ENCODE peak calls at places on chromosomes 16 and 17, in nine cellular contexts. N is DMS 273 treated with DMSO at 0.1 percent for 48 hours; H is HuH-7; M is activated CD4-positive, alpha-beta T cell treated with anti-CD3 and anti-CD28 coated beads, Interleukin-2, amount 50 U/mL, for 1 hour; P is stomach; R is pons; J is mesothelial cell of epicardium; A is lower lobe of right lung; I is SW480. S is an unnamed sample.
A peak's percentile ranks its signal among the peaks of the same experiment; 100 is the strongest.

GRCh38 chr16:50006954-50007353 is 18.1 kb upstream of the CNEP1R1 start:
- DNase-seq in N (no peak), H (no peak), M (no peak), P (no peak), R (no peak), J (no peak), A (no peak), I (no peak), S (no peak)

GRCh38 chr16:48013476-48013875 is 142.3 kb downstream of the ABCC12 start:
- DNase-seq in N (peak; percentile 93), H (no peak), M (no peak), P (no peak), R (no peak), J (no peak), A (no peak), I (no peak), S (peak; percentile 67)

GRCh38 chr16:66441586-66442375 is 14.7 kb downstream of the BEAN1 start:
- DNase-seq in N (no peak), H (no peak), M (no peak), P (no peak), R (no peak), J (no peak), A (no peak), I (no peak), S (no peak)

GRCh38 chr16:68283840-68284595 is 19.7 kb downstream of the SLC7A6 start:
- DNase-seq in N (no peak), H (no peak), M (no peak), P (no peak), R (no peak), J (no peak), A (no peak), I (no peak), S (no peak)

GRCh38 chr17:76872221-76872873 is 4.1 kb downstream of the MGAT5B start:
- DNase-seq in N (no peak), H (no peak), M (no peak), P (no peak), R (no peak), J (no peak), A (no peak), I (peak; percentile 46), S (no peak)

GRCh38 chr16:85720319-85720637 is 30.6 kb downstream of the C16orf74 start:
- DNase-seq in N (no peak), H (no peak), M (no peak), P (peak; percentile 47), R (no peak), J (no peak), A (no peak), I (peak; percentile 76), S (no peak)

GRCh38 chr16:23182675-23183485 is at the start of gene SCNN1G:
- DNase-seq in N (no peak), H (no peak), M (no peak), P (peak; percentile 31), R (no peak), J (no peak), A (peak; percentile 74), I (no peak), S (peak; percentile 21)

GRCh38 chr16:46911038-46911437 is 26.9 kb downstream of the GPT2 start:
- DNase-seq in N (no peak), H (no peak), M (no peak), P (no peak), R (peak; percentile 96), J (no peak), A (no peak), I (no peak), S (no peak)

GRCh38 chr17:38442548-38442947 is 14.3 kb downstream of the ARHGAP23 start:
- DNase-seq in N (no peak), H (no peak), M (no peak), P (no peak), R (no peak), J (no peak), A (peak; percentile 37), I (no peak), S (no peak)

GRCh38 chr17:29607557-29608195 is 14.7 kb downstream of the ANKRD13B start:
- DNase-seq in N (no peak), H (no peak), M (no peak), P (no peak), R (no peak), J (no peak), A (no peak), I (no peak), S (no peak)

GRCh38 chr16:68700120-68700519 is 37.0 kb upstream of the CDH1 start:
- DNase-seq in N (no peak), H (no peak), M (no peak), P (no peak), R (peak; percentile 13), J (no peak), A (no peak), I (no peak), S (no peak)

GRCh38 chr17:8698142-8699050 is 46.2 kb downstream of the CCDC42 start:
- DNase-seq in N (no peak), H (no peak), M (no peak), P (no peak), R (no peak), J (peak; percentile 82), A (no peak), I (no peak), S (peak; percentile 73)

GRCh38 chr16:59274141-59274540 is 540.0 kb upstream of the GOT2 start:
- DNase-seq in N (no peak), H (no peak), M (no peak), P (no peak), R (no peak), J (no peak), A (no peak), I (no peak), S (no peak)

GRCh38 chr17:71726320-71726719 is 394.5 kb upstream of the SOX9 start:
- DNase-seq in N (no peak), H (no peak), M (no peak), P (no peak), R (no peak), J (no peak), A (no peak), I (no peak), S (peak; percentile 2)

S was measured in cerebellum.